ENCODE peak calls at places on chromosomes 6 and 20, in six cellular contexts. B is A549, Y is K562, O is GM12878, N is HepG2, A is upper lobe of left lung. C is an unnamed sample.

GRCh38 chr6:116200619-116201249 is 53.1 kb downstream of the TSPYL4 start:
- ATAC-seq in B (no peak), Y (no peak), O (no peak), N (no peak), A (no peak), C (no peak)

GRCh38 chr20:15036938-15037337 is 699.5 kb upstream of the FLRT3 start:
- ATAC-seq in B (no peak), Y (no peak), O (no peak), N (no peak), A (no peak), C (no peak)

GRCh38 chr6:133865680-133866079 is 23.2 kb upstream of the TCF21 start:
- ATAC-seq in B (no peak), Y (no peak), O (no peak), N (no peak), A (peak), C (no peak)

GRCh38 chr6:138692978-138693909 is 80.3 kb upstream of the CCDC28A start:
- ATAC-seq in B (peak), Y (peak), O (peak), N (peak), A (peak), C (peak)

GRCh38 chr20:9838035-9838377 is 870 bp downstream of the PAK5 start:
- ATAC-seq in B (peak), Y (no peak), O (no peak), N (no peak), A (peak), C (no peak)

GRCh38 chr6:43355862-43356590 is 13.4 kb downstream of the ZNF318 start:
- ATAC-seq in B (peak), Y (peak), O (peak), N (peak), A (no peak), C (no peak)

GRCh38 chr6:164039954-164040375 is 625.4 kb downstream of the QKI start:
- ATAC-seq in B (no peak), Y (peak), O (no peak), N (no peak), A (peak), C (peak)

GRCh38 chr6:13537527-13537897 is 36.9 kb upstream of the SIRT5 start:
- ATAC-seq in B (no peak), Y (no peak), O (no peak), N (no peak), A (no peak), C (no peak)

GRCh38 chr20:32168184-32168910 is 39.2 kb downstream of the PLAGL2 start:
- ATAC-seq in B (no peak), Y (peak), O (no peak), N (peak), A (no peak), C (no peak)

GRCh38 chr6:137234505-137234863 is 15.3 kb upstream of the IFNGR1 start:
- ATAC-seq in B (no peak), Y (no peak), O (peak), N (no peak), A (no peak), C (no peak)

GRCh38 chr20:10603971-10604864 is 69.6 kb downstream of the JAG1 start:
- ATAC-seq in B (peak), Y (no peak), O (no peak), N (peak), A (peak), C (peak)

GRCh38 chr6:20403766-20404640 is 2.3 kb downstream of the E2F3 start:
- ATAC-seq in B (peak), Y (peak), O (peak), N (peak), A (no peak), C (no peak)

GRCh38 chr20:58330229-58330628 is 20.7 kb downstream of the RAB22A start:
- ATAC-seq in B (no peak), Y (no peak), O (no peak), N (no peak), A (no peak), C (no peak)

GRCh38 chr6:151286192-151286591 is 46.4 kb downstream of the AKAP12 start:
- ATAC-seq in B (no peak), Y (peak), O (no peak), N (no peak), A (no peak), C (no peak)
- H3K4me3 ChIP-seq in B (no peak), Y (peak), O (no peak), N (no peak), A (no peak), C (no peak)

DNA sequence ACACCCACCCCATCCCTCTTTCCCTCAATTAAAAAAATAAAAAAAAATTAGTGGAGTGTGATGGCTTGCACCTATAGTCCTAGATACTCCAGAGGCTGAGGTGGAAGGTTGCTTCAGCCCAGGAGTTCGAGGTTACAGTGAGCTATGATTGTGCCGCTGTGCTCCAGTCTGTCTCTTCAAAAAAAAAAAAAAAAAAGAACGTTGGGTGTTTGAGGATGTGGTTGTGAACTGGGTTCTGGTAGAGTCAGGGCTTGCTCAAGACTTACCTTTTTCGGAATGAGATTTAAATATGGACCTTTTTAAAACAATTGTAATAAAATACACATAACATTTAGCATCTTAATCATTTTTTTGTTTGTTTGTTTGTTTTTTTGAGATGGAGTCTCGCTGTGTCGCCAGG is 211.9 kb downstream of the OR2B2 start:
- ATAC-seq in B (no peak), Y (no peak), O (no peak), N (no peak), A (no peak), C (no peak)
- H3K27ac ChIP-seq in B (no peak), Y (no peak), O (no peak), N (no peak), A (no peak), C (no peak)

GRCh38 chr6:80210618-80211017 is 104.1 kb downstream of the BCKDHB start:
- ATAC-seq in B (no peak), Y (peak), O (peak), N (no peak), A (no peak), C (peak)
- TF ChIP-seq EP300 in B (no peak), Y (no peak), O (no peak), N (no peak), A (no peak), C (no peak)

GRCh38 chr6:81876977-81877376 is 124.5 kb upstream of the TENT5A start:
- ATAC-seq in B (no peak), Y (no peak), O (no peak), N (no peak), A (no peak), C (no peak)
- H3K4me3 ChIP-seq in B (no peak), Y (no peak), O (no peak), N (no peak), A (no peak), C (no peak)

DNA sequence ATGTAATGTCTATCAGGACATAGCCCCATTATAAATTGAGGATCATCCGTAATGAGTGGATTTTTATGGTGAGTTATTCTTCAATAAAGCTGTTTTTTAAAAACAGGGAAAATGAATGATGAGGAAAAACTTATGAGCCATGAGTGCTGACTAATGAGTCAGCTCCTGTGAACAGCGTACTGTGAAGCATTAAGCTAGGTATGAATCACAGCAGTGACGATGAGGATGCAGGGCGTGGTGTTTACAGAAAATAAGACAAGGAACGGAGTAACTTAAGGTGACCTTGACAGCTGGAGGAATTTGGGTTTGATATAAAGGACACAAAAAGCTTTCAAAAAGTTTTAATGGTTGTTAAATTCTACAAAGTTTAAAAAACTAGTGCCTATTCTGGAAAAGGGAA is 96.3 kb downstream of the FOXF2 start:
- ATAC-seq in B (peak), Y (no peak), O (peak), N (no peak), A (no peak), C (no peak)
- H3K27ac ChIP-seq in B (peak), Y (no peak), O (no peak), N (no peak), A (no peak), C (no peak)

DNA sequence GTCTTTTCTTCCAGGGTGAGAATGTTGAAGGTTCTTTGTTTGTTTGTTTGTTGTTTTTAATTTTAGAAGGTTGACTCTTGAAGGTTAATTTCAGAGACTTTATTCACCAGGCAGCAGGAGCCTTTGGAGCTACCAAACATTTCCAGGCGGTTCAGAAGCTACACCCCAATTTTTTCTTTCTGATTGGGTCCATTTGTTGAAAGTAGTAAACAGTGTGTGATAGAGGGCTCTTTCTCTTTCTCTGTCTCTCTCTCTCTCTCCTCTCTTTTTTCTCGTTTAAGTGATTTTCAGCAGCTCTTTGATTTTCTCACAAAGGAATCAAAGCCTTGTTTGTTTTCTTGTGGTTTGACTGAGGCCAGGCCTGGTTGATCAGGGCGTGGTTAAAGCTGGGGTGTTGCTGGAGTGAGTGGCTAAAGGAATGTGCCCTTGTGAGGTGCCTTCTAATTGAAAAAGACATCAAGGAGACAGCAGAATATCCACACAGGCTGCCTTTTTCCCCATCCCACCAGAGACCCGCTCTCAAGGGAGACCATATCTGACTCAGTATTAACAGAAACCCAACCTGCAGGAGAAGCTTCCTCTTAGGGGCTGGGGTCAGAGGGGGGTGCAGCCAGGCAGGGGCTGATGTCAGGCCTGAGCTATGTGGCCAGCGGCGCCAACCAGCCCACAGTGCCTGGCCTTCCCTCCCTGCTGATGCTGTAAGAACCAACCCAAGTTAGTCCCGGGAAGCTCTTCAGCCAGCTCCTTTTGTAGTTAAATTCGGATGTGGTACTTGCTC is 40.4 kb upstream of the NAA20 start:
- ATAC-seq in B (peak), Y (no peak), O (peak), N (peak), A (peak), C (peak)
- TF ChIP-seq EP300 in B (no peak), Y (no peak), O (no peak), N (peak), A (no peak), C (no peak)

GRCh38 chr6:106514281-106514885 is 114.9 kb downstream of the RTN4IP1 start:
- ATAC-seq in B (no peak), Y (no peak), O (no peak), N (no peak), A (no peak), C (no peak)
- H3K4me3 ChIP-seq in B (no peak), Y (no peak), O (peak), N (peak), A (peak), C (no peak)

C was measured in gastroesophageal sphincter.